ENCODE peak calls at places on chromosome 16, in nine cellular contexts. One of them, this sample, is unnamed.

GRCh38 chr16:84175351-84176081 is 11.3 kb downstream of the TAF1C start:
- DNase-seq in ovary: peak; percentile 51
- DNase-seq in right lobe of liver: no peak
- DNase-seq in endothelial cell of umbilical vein: peak; percentile 52
- DNase-seq in tibial nerve: peak; percentile 51
- DNase-seq in GM12878: peak; percentile 19
- DNase-seq in lower leg skin: no peak
- DNase-seq in testis: peak; percentile 70
- DNase-seq in thyroid gland: peak; percentile 76
- DNase-seq in this sample: no peak

GRCh38 chr16:31874354-31875111 is 926 bp downstream of the ZNF267 start:
- DNase-seq in ovary: no peak
- DNase-seq in lower leg skin: no peak
- DNase-seq in testis: no peak
- DNase-seq in GM12878: peak; percentile 82
- DNase-seq in endothelial cell of umbilical vein: peak; percentile 62
- DNase-seq in thyroid gland: no peak
- DNase-seq in right lobe of liver: no peak
- DNase-seq in tibial nerve: no peak
- DNase-seq in this sample: no peak

GRCh38 chr16:117381-118365 is 20.8 kb downstream of the NPRL3 start:
- DNase-seq in ovary: no peak
- DNase-seq in right lobe of liver: peak; percentile 79
- DNase-seq in endothelial cell of umbilical vein: peak; percentile 48
- DNase-seq in GM12878: no peak
- DNase-seq in testis: peak; percentile 56
- DNase-seq in thyroid gland: peak; percentile 93
- DNase-seq in tibial nerve: no peak
- DNase-seq in lower leg skin: no peak
- DNase-seq in this sample: peak; percentile 52

GRCh38 chr16:50721549-50722409 is 20.1 kb upstream of the CYLD start:
- DNase-seq in tibial nerve: no peak
- DNase-seq in ovary: no peak
- DNase-seq in thyroid gland: no peak
- DNase-seq in right lobe of liver: no peak
- DNase-seq in lower leg skin: peak; percentile 56
- DNase-seq in endothelial cell of umbilical vein: no peak
- DNase-seq in testis: no peak
- DNase-seq in GM12878: no peak
- DNase-seq in this sample: no peak

GRCh38 chr16:71507061-71507460 is 17.9 kb upstream of the ZNF19 start:
- DNase-seq in right lobe of liver: no peak
- DNase-seq in endothelial cell of umbilical vein: no peak
- DNase-seq in ovary: no peak
- DNase-seq in lower leg skin: no peak
- DNase-seq in testis: no peak
- DNase-seq in GM12878: no peak
- DNase-seq in thyroid gland: no peak
- DNase-seq in tibial nerve: no peak
- DNase-seq in this sample: no peak

GRCh38 chr16:50735629-50736122 is 6.2 kb upstream of the CYLD start:
- DNase-seq in ovary: no peak
- DNase-seq in thyroid gland: no peak
- DNase-seq in testis: no peak
- DNase-seq in tibial nerve: no peak
- DNase-seq in right lobe of liver: no peak
- DNase-seq in GM12878: peak; percentile 81
- DNase-seq in lower leg skin: no peak
- DNase-seq in endothelial cell of umbilical vein: no peak
- DNase-seq in this sample: no peak

GRCh38 chr16:49463529-49463928 is 89.9 kb downstream of the C16orf78 start:
- DNase-seq in right lobe of liver: no peak
- DNase-seq in lower leg skin: peak; percentile 49
- DNase-seq in GM12878: peak; percentile 72
- DNase-seq in ovary: no peak
- DNase-seq in tibial nerve: no peak
- DNase-seq in testis: no peak
- DNase-seq in endothelial cell of umbilical vein: no peak
- DNase-seq in thyroid gland: no peak
- DNase-seq in this sample: no peak

GRCh38 chr16:81127051-81127450 is 30.9 kb upstream of the GCSH start:
- DNase-seq in right lobe of liver: no peak
- DNase-seq in testis: no peak
- DNase-seq in endothelial cell of umbilical vein: no peak
- DNase-seq in ovary: no peak
- DNase-seq in thyroid gland: no peak
- DNase-seq in tibial nerve: no peak
- DNase-seq in lower leg skin: no peak
- DNase-seq in GM12878: no peak
- DNase-seq in this sample: peak; percentile 44

GRCh38 chr16:20610192-20610891 is 34.2 kb upstream of the ACSM2B start:
- DNase-seq in endothelial cell of umbilical vein: no peak
- DNase-seq in lower leg skin: no peak
- DNase-seq in ovary: no peak
- DNase-seq in tibial nerve: no peak
- DNase-seq in thyroid gland: peak; percentile 92
- DNase-seq in right lobe of liver: no peak
- DNase-seq in GM12878: no peak
- DNase-seq in testis: no peak
- DNase-seq in this sample: no peak

GRCh38 chr16:48350716-48351115 is 34.5 kb downstream of the SIAH1 start:
- DNase-seq in testis: no peak
- DNase-seq in GM12878: no peak
- DNase-seq in right lobe of liver: no peak
- DNase-seq in thyroid gland: no peak
- DNase-seq in endothelial cell of umbilical vein: no peak
- DNase-seq in tibial nerve: no peak
- DNase-seq in ovary: no peak
- DNase-seq in lower leg skin: no peak
- DNase-seq in this sample: no peak

GRCh38 chr16:12793120-12793889 is 10.4 kb downstream of the CPPED1 start:
- DNase-seq in ovary: no peak
- DNase-seq in right lobe of liver: no peak
- DNase-seq in lower leg skin: no peak
- DNase-seq in tibial nerve: no peak
- DNase-seq in thyroid gland: no peak
- DNase-seq in testis: no peak
- DNase-seq in endothelial cell of umbilical vein: no peak
- DNase-seq in GM12878: no peak
- DNase-seq in this sample: no peak

GRCh38 chr16:64626771-64627170 is 495.1 kb downstream of the CDH11 start:
- DNase-seq in ovary: no peak
- DNase-seq in lower leg skin: no peak
- DNase-seq in tibial nerve: no peak
- DNase-seq in thyroid gland: no peak
- DNase-seq in endothelial cell of umbilical vein: no peak
- DNase-seq in testis: no peak
- DNase-seq in right lobe of liver: no peak
- DNase-seq in GM12878: no peak
- DNase-seq in this sample: no peak

GRCh38 chr16:9966569-9967157 is 215.6 kb downstream of the GRIN2A start:
- DNase-seq in endothelial cell of umbilical vein: no peak
- DNase-seq in right lobe of liver: no peak
- DNase-seq in lower leg skin: no peak
- DNase-seq in GM12878: peak; percentile 86
- DNase-seq in ovary: no peak
- DNase-seq in tibial nerve: no peak
- DNase-seq in testis: no peak
- DNase-seq in thyroid gland: no peak
- DNase-seq in this sample: no peak

GRCh38 chr16:51157698-51158097 is 6.6 kb upstream of the SALL1 start:
- DNase-seq in endothelial cell of umbilical vein: no peak
- DNase-seq in thyroid gland: no peak
- DNase-seq in lower leg skin: no peak
- DNase-seq in tibial nerve: no peak
- DNase-seq in GM12878: no peak
- DNase-seq in ovary: no peak
- DNase-seq in testis: no peak
- DNase-seq in right lobe of liver: no peak
- DNase-seq in this sample: no peak

GRCh38 chr16:57091200-57091989 is 988 bp upstream of the CPNE2 start:
- DNase-seq in thyroid gland: peak; percentile 60
- DNase-seq in tibial nerve: peak; percentile 41
- DNase-seq in GM12878: no peak
- DNase-seq in right lobe of liver: peak; percentile 38
- DNase-seq in lower leg skin: peak; percentile 89
- DNase-seq in ovary: peak; percentile 62
- DNase-seq in endothelial cell of umbilical vein: peak; percentile 40
- DNase-seq in testis: peak; percentile 33
- DNase-seq in this sample: peak; percentile 89

GRCh38 chr16:84378567-84378966 is 10.2 kb downstream of the ATP2C2 start:
- DNase-seq in right lobe of liver: no peak
- DNase-seq in endothelial cell of umbilical vein: no peak
- DNase-seq in GM12878: no peak
- DNase-seq in lower leg skin: no peak
- DNase-seq in tibial nerve: no peak
- DNase-seq in thyroid gland: no peak
- DNase-seq in ovary: no peak
- DNase-seq in testis: no peak
- DNase-seq in this sample: no peak

GRCh38 chr16:10989494-10989893 is 45.1 kb downstream of the CLEC16A start:
- DNase-seq in lower leg skin: no peak
- DNase-seq in testis: no peak
- DNase-seq in thyroid gland: no peak
- DNase-seq in endothelial cell of umbilical vein: no peak
- DNase-seq in tibial nerve: no peak
- DNase-seq in right lobe of liver: no peak
- DNase-seq in GM12878: no peak
- DNase-seq in ovary: no peak
- DNase-seq in this sample: no peak
- TF ChIP-seq POLR2A in lower leg skin: no peak
- TF ChIP-seq POLR2A in testis: no peak
- TF ChIP-seq POLR2A in thyroid gland: no peak
- TF ChIP-seq POLR2A in endothelial cell of umbilical vein: no peak
- TF ChIP-seq POLR2A in tibial nerve: no peak
- TF ChIP-seq POLR2A in right lobe of liver: no peak
- TF ChIP-seq POLR2A in GM12878: no peak
- TF ChIP-seq POLR2A in ovary: no peak
- TF ChIP-seq POLR2A in this sample: no peak

GRCh38 chr16:82634955-82635610 is 8.3 kb downstream of the CDH13 start:
- DNase-seq in endothelial cell of umbilical vein: no peak
- DNase-seq in lower leg skin: no peak
- DNase-seq in tibial nerve: no peak
- DNase-seq in testis: no peak
- DNase-seq in right lobe of liver: no peak
- DNase-seq in GM12878: no peak
- DNase-seq in ovary: no peak
- DNase-seq in thyroid gland: no peak
- DNase-seq in this sample: no peak

GRCh38 chr16:82638095-82638798 is 11.5 kb downstream of the CDH13 start:
- DNase-seq in GM12878: no peak
- DNase-seq in right lobe of liver: no peak
- DNase-seq in lower leg skin: no peak
- DNase-seq in endothelial cell of umbilical vein: peak; percentile 93
- DNase-seq in thyroid gland: no peak
- DNase-seq in ovary: no peak
- DNase-seq in testis: no peak
- DNase-seq in tibial nerve: no peak
- DNase-seq in this sample: no peak

GRCh38 chr16:82636485-82636884 is 9.7 kb downstream of the CDH13 start:
- DNase-seq in testis: no peak
- DNase-seq in right lobe of liver: no peak
- DNase-seq in thyroid gland: no peak
- DNase-seq in ovary: no peak
- DNase-seq in lower leg skin: no peak
- DNase-seq in GM12878: no peak
- DNase-seq in tibial nerve: no peak
- DNase-seq in endothelial cell of umbilical vein: no peak
- DNase-seq in this sample: no peak

GRCh38 chr16:82639263-82639662 is 12.5 kb downstream of the CDH13 start:
- DNase-seq in testis: no peak
- DNase-seq in tibial nerve: no peak
- DNase-seq in ovary: no peak
- DNase-seq in lower leg skin: no peak
- DNase-seq in right lobe of liver: no peak
- DNase-seq in endothelial cell of umbilical vein: no peak
- DNase-seq in thyroid gland: no peak
- DNase-seq in GM12878: no peak
- DNase-seq in this sample: no peak

GRCh38 chr16:82636958-82637357 is 10.2 kb downstream of the CDH13 start:
- DNase-seq in lower leg skin: no peak
- DNase-seq in tibial nerve: no peak
- DNase-seq in thyroid gland: no peak
- DNase-seq in ovary: no peak
- DNase-seq in testis: no peak
- DNase-seq in GM12878: no peak
- DNase-seq in endothelial cell of umbilical vein: no peak
- DNase-seq in right lobe of liver: no peak
- DNase-seq in this sample: no peak
- TF ChIP-seq POLR2A in lower leg skin: no peak
- TF ChIP-seq POLR2A in tibial nerve: no peak
- TF ChIP-seq POLR2A in thyroid gland: no peak
- TF ChIP-seq POLR2A in ovary: no peak
- TF ChIP-seq POLR2A in testis: no peak
- TF ChIP-seq POLR2A in GM12878: no peak
- TF ChIP-seq POLR2A in endothelial cell of umbilical vein: no peak
- TF ChIP-seq POLR2A in right lobe of liver: no peak
- TF ChIP-seq POLR2A in this sample: no peak

DNA sequence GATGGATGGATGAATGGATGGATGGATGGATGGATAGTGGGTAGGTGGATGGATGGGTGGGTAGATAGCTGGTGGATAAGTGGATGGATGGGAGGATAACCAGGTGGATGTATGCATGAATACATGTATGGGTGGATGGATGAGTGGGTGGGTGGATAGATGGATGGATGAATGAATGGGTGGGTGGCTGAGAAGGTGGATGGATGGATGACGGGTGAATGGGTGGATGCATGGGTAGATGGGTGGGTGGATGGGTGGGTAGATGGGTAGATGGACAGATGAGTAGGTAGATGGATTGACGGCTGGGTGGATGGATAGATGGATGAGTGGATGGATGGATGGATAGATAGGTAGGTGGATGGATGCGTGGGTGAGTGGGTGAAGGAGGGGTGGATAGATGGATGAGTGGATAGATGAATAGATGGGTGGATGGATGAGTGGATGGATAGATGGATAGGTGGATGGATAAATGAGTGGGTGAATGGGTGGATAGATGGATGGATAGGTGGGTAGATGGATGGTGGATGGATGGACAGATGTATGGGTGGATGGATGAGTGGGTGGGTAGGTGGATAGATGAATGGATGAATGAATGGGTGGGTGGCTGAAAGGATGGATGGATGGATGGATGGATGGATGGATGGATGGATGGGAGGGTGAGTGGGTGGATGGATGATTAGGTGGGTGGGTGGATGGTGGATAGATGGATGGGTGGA is 50.1 kb upstream of the ZC3H18 start:
- DNase-seq in GM12878: no peak
- DNase-seq in ovary: no peak
- DNase-seq in endothelial cell of umbilical vein: no peak
- DNase-seq in right lobe of liver: no peak
- DNase-seq in testis: no peak
- DNase-seq in tibial nerve: no peak
- DNase-seq in lower leg skin: no peak
- DNase-seq in thyroid gland: no peak
- DNase-seq in this sample: no peak
- TF ChIP-seq POLR2A in GM12878: no peak
- TF ChIP-seq POLR2A in ovary: no peak
- TF ChIP-seq POLR2A in endothelial cell of umbilical vein: no peak
- TF ChIP-seq POLR2A in right lobe of liver: no peak
- TF ChIP-seq POLR2A in testis: no peak
- TF ChIP-seq POLR2A in tibial nerve: no peak
- TF ChIP-seq POLR2A in lower leg skin: no peak
- TF ChIP-seq POLR2A in thyroid gland: no peak
- TF ChIP-seq POLR2A in this sample: no peak

GRCh38 chr16:65809627-65810026 is 556.9 kb upstream of the CDH5 start:
- DNase-seq in right lobe of liver: no peak
- DNase-seq in endothelial cell of umbilical vein: no peak
- DNase-seq in tibial nerve: no peak
- DNase-seq in testis: no peak
- DNase-seq in lower leg skin: no peak
- DNase-seq in GM12878: no peak
- DNase-seq in ovary: no peak
- DNase-seq in thyroid gland: no peak
- DNase-seq in this sample: no peak
- TF ChIP-seq POLR2A in right lobe of liver: no peak
- TF ChIP-seq POLR2A in endothelial cell of umbilical vein: no peak
- TF ChIP-seq POLR2A in tibial nerve: no peak
- TF ChIP-seq POLR2A in testis: no peak
- TF ChIP-seq POLR2A in lower leg skin: no peak
- TF ChIP-seq POLR2A in GM12878: no peak
- TF ChIP-seq POLR2A in ovary: no peak
- TF ChIP-seq POLR2A in thyroid gland: no peak
- TF ChIP-seq POLR2A in this sample: no peak